ENCODE peak calls at places on chromosomes 6 and 20, in ten cellular contexts. C is cardiac fibroblast, G is head of caudate nucleus, J is dorsolateral prefrontal cortex, R is NCI-H1417, Y is EL, U is GF-D8, B is substantia nigra, V is activated T-helper 1 cell treated with Interleukin-2 at 50 U/mL for 16 hours, L is NCI-H460. D is an unnamed sample.

GRCh38 chr6:48754631-48755030 is 643.6 kb upstream of the PTCHD4 start:
- DNase-seq in C (no peak), G (no peak), J (no peak), R (no peak), Y (no peak), U (no peak), B (no peak), V (no peak), L (no peak), D (no peak)

GRCh38 chr20:43669332-43669731 is 2.4 kb downstream of the MYBL2 start:
- DNase-seq in C (peak), G (no peak), J (no peak), R (no peak), Y (peak), U (no peak), B (no peak), V (no peak), L (no peak), D (no peak)

GRCh38 chr6:151753581-151753980 is 53.9 kb upstream of the ESR1 start:
- DNase-seq in C (no peak), G (no peak), J (no peak), R (no peak), Y (no peak), U (no peak), B (no peak), V (no peak), L (no peak), D (no peak)

GRCh38 chr6:152642578-152643375 is 5.6 kb upstream of the SYNE1 start:
- DNase-seq in C (peak), G (peak), J (peak), R (no peak), Y (peak), U (peak), B (peak), V (no peak), L (peak), D (no peak)

GRCh38 chr6:35415065-35415880 is 36.9 kb upstream of the FANCE start:
- DNase-seq in C (peak), G (peak), J (peak), R (peak), Y (peak), U (no peak), B (peak), V (no peak), L (peak), D (peak)

GRCh38 chr6:36204068-36204753 is 7.7 kb downstream of the BRPF3 start:
- DNase-seq in C (no peak), G (no peak), J (no peak), R (no peak), Y (no peak), U (peak), B (no peak), V (peak), L (no peak), D (peak)

GRCh38 chr6:1070085-1070521 is 241.8 kb upstream of the FOXQ1 start:
- DNase-seq in C (no peak), G (no peak), J (no peak), R (no peak), Y (no peak), U (no peak), B (no peak), V (no peak), L (no peak), D (no peak)

GRCh38 chr6:156735751-156736150 is 41.4 kb upstream of the ARID1B start:
- DNase-seq in C (no peak), G (no peak), J (no peak), R (no peak), Y (no peak), U (no peak), B (no peak), V (no peak), L (no peak), D (no peak)

GRCh38 chr6:17703256-17703694 is 3.5 kb downstream of the NUP153 start:
- DNase-seq in C (peak), G (no peak), J (no peak), R (no peak), Y (peak), U (peak), B (no peak), V (no peak), L (peak), D (no peak)

GRCh38 chr6:99512033-99512432 is 3.2 kb downstream of the USP45 start:
- DNase-seq in C (no peak), G (no peak), J (no peak), R (no peak), Y (no peak), U (no peak), B (no peak), V (no peak), L (no peak), D (no peak)

D was measured in CD4-positive, alpha-beta T cell.